ENCODE peak calls at places on chromosomes 7 and 10, in nine cellular contexts. Y, L, P, C, F, O, N, K and D are unnamed samples.

GRCh38 chr7:104901239-104901638 is 112.8 kb upstream of the KMT2E start:
- DNase-seq in Y (no peak), L (no peak), P (no peak), C (no peak), F (no peak), O (no peak), N (no peak), K (no peak), D (no peak)

GRCh38 chr10:63707254-63707910 is 186.2 kb downstream of the REEP3 start:
- DNase-seq in Y (no peak), L (no peak), P (peak), C (peak), F (peak), O (no peak), N (peak), K (no peak), D (peak)

GRCh38 chr7:92460510-92460909 is 13.2 kb downstream of the GATAD1 start:
- DNase-seq in Y (no peak), L (peak), P (no peak), C (no peak), F (no peak), O (no peak), N (no peak), K (no peak), D (no peak)

GRCh38 chr10:98465866-98466265 is 19.1 kb upstream of the HPS1 start:
- DNase-seq in Y (no peak), L (no peak), P (no peak), C (no peak), F (no peak), O (no peak), N (no peak), K (no peak), D (no peak)

GRCh38 chr10:18205098-18205834 is 65.0 kb downstream of the CACNB2 start:
- DNase-seq in Y (no peak), L (no peak), P (no peak), C (peak), F (no peak), O (no peak), N (no peak), K (no peak), D (no peak)

GRCh38 chr10:110226926-110227641 is 19.7 kb downstream of the MXI1 start:
- DNase-seq in Y (peak), L (no peak), P (no peak), C (peak), F (no peak), O (peak), N (no peak), K (no peak), D (peak)

GRCh38 chr7:43926193-43927043 is at the start of gene UBE2D4:
- DNase-seq in Y (peak), L (peak), P (peak), C (peak), F (peak), O (peak), N (peak), K (peak), D (peak)

GRCh38 chr7:151376218-151376902 is 33.5 kb downstream of the WDR86 start:
- DNase-seq in Y (no peak), L (no peak), P (no peak), C (no peak), F (no peak), O (no peak), N (no peak), K (no peak), D (no peak)

GRCh38 chr10:120794390-120794789 is 56.8 kb upstream of the WDR11 start:
- DNase-seq in Y (no peak), L (no peak), P (no peak), C (no peak), F (no peak), O (no peak), N (no peak), K (no peak), D (no peak)

GRCh38 chr10:124379609-124380193 is 39.0 kb downstream of the OAT start:
- DNase-seq in Y (no peak), L (no peak), P (no peak), C (no peak), F (no peak), O (no peak), N (no peak), K (no peak), D (no peak)

GRCh38 chr7:112069879-112070321 is 136.3 kb downstream of the DOCK4 start:
- DNase-seq in Y (no peak), L (no peak), P (peak), C (no peak), F (no peak), O (no peak), N (no peak), K (no peak), D (no peak)

GRCh38 chr10:17474595-17474994 is 20.2 kb upstream of the ST8SIA6 start:
- DNase-seq in Y (no peak), L (no peak), P (peak), C (no peak), F (peak), O (peak), N (no peak), K (no peak), D (no peak)